ENCODE peak calls at places on chromosome 4, in six cellular contexts. H, L, O, A, N and E are unnamed samples.

GRCh38 chr4:139605516-139605915 is 49.5 kb upstream of the SETD7 start:
- DNase-seq in H (no peak), L (no peak), O (no peak), A (no peak), N (no peak), E (no peak)

GRCh38 chr4:154736774-154737173 is 7.0 kb upstream of the LRAT start:
- DNase-seq in H (no peak), L (no peak), O (no peak), A (no peak), N (no peak), E (no peak)

GRCh38 chr4:43244688-43245382 is 352.3 kb downstream of the GRXCR1 start:
- DNase-seq in H (no peak), L (no peak), O (no peak), A (no peak), N (no peak), E (no peak)

GRCh38 chr4:139795915-139796314 is 130.3 kb downstream of the MGST2 start:
- DNase-seq in H (no peak), L (no peak), O (no peak), A (no peak), N (no peak), E (no peak)

GRCh38 chr4:957231-957580 is 16.2 kb downstream of the DGKQ start:
- DNase-seq in H (no peak), L (no peak), O (no peak), A (no peak), N (no peak), E (no peak)

GRCh38 chr4:30269850-30270249 is 450.3 kb upstream of the PCDH7 start:
- DNase-seq in H (no peak), L (no peak), O (no peak), A (no peak), N (no peak), E (peak; percentile 8)

GRCh38 chr4:1026115-1026514 is 14.7 kb downstream of the FGFRL1 start:
- DNase-seq in H (no peak), L (no peak), O (no peak), A (no peak), N (no peak), E (peak; percentile 65)

GRCh38 chr4:88738146-88738545 is 40.5 kb upstream of the NAP1L5 start:
- DNase-seq in H (no peak), L (peak; percentile 94), O (no peak), A (no peak), N (no peak), E (no peak)

GRCh38 chr4:19999331-19999730 is 252.4 kb upstream of the SLIT2 start:
- DNase-seq in H (no peak), L (no peak), O (no peak), A (no peak), N (no peak), E (no peak)

GRCh38 chr4:185424905-185425599 is 712 bp downstream of the UFSP2 start:
- DNase-seq in H (no peak), L (no peak), O (no peak), A (no peak), N (peak; percentile 14), E (no peak)

GRCh38 chr4:40192286-40193017 is 4.4 kb upstream of the RHOH start:
- DNase-seq in H (no peak), L (no peak), O (no peak), A (no peak), N (no peak), E (no peak)

GRCh38 chr4:138555584-138555983 is 313.4 kb upstream of the SLC7A11 start:
- DNase-seq in H (no peak), L (peak; percentile 26), O (no peak), A (no peak), N (no peak), E (peak; percentile 22)

GRCh38 chr4:163090997-163091684 is 75.5 kb downstream of the NAF1 start:
- DNase-seq in H (no peak), L (no peak), O (no peak), A (no peak), N (no peak), E (no peak)